ENCODE peak calls at places on chromosomes 12 and 14, in nine cellular contexts. F is uterus; D is CD8-positive, alpha-beta T cell; C is tibial artery; M is fibroblast of pulmonary artery; E is mucosa of descending colon; Z is AG10803; L is K562; U is stomach. X is an unnamed sample.

GRCh38 chr14:94548131-94548998 is 12.9 kb upstream of the SERPINA4 start:
- DNase-seq in F (no peak), D (no peak), C (no peak), M (peak), E (no peak), Z (no peak), L (no peak), U (no peak), X (no peak)

GRCh38 chr12:109053382-109054123 is 1.2 kb downstream of the USP30 start:
- DNase-seq in F (no peak), D (peak), C (no peak), M (no peak), E (no peak), Z (no peak), L (peak), U (no peak), X (no peak)

GRCh38 chr14:38357557-38357956 is 101.7 kb upstream of the CLEC14A start:
- DNase-seq in F (no peak), D (no peak), C (no peak), M (peak), E (no peak), Z (peak), L (no peak), U (no peak), X (peak)

GRCh38 chr12:105083041-105083440 is 1.2 kb downstream of the ALDH1L2 start:
- DNase-seq in F (no peak), D (no peak), C (no peak), M (no peak), E (no peak), Z (no peak), L (no peak), U (no peak), X (no peak)

GRCh38 chr12:126608607-126609175 is 1543.5 kb downstream of the AACS start:
- DNase-seq in F (no peak), D (no peak), C (no peak), M (peak), E (no peak), Z (peak), L (no peak), U (no peak), X (no peak)

GRCh38 chr12:54411398-54412241 is 7.4 kb downstream of the ITGA5 start:
- DNase-seq in F (no peak), D (no peak), C (peak), M (peak), E (no peak), Z (peak), L (peak), U (peak), X (peak)

GRCh38 chr14:57073986-57074385 is 194.7 kb downstream of the EXOC5 start:
- DNase-seq in F (no peak), D (no peak), C (no peak), M (no peak), E (no peak), Z (no peak), L (no peak), U (no peak), X (no peak)

GRCh38 chr12:67344979-67345710 is 76.0 kb downstream of the CAND1 start:
- DNase-seq in F (no peak), D (no peak), C (no peak), M (no peak), E (no peak), Z (no peak), L (no peak), U (no peak), X (no peak)

GRCh38 chr14:54252072-54252730 is 144.6 kb upstream of the CDKN3 start:
- DNase-seq in F (no peak), D (no peak), C (no peak), M (peak), E (no peak), Z (peak), L (no peak), U (no peak), X (peak)

GRCh38 chr14:44700184-44700583 is 193.1 kb upstream of the FSCB start:
- DNase-seq in F (no peak), D (no peak), C (no peak), M (peak), E (no peak), Z (no peak), L (no peak), U (no peak), X (peak)

DNA sequence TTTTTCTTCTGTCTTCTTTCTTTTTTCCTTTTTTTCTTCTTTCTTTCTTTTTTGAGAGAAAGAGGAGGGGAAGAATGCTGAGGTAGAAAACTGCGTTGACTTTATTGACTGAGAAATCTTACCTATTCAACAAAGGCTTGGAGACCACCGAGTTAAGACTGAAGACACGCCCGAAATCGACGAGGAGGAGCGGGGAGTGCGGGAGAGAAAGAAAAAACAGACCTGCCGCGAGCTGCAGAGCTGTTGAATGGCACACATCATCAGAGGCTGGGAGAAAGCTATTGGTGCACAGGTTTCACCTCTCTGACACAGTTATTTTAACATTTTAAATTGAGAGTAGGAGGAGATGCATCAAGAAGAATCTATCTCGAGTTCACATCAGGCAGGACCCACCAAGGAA is 5.1 kb downstream of the ASCL1 start:
- DNase-seq in F (no peak), D (no peak), C (no peak), M (no peak), E (no peak), Z (no peak), L (no peak), U (no peak), X (no peak)
- H3K4me3 ChIP-seq in F (no peak), D (no peak), C (no peak), M (no peak), E (no peak), Z (no peak), L (no peak), U (no peak), X (no peak)

DNA sequence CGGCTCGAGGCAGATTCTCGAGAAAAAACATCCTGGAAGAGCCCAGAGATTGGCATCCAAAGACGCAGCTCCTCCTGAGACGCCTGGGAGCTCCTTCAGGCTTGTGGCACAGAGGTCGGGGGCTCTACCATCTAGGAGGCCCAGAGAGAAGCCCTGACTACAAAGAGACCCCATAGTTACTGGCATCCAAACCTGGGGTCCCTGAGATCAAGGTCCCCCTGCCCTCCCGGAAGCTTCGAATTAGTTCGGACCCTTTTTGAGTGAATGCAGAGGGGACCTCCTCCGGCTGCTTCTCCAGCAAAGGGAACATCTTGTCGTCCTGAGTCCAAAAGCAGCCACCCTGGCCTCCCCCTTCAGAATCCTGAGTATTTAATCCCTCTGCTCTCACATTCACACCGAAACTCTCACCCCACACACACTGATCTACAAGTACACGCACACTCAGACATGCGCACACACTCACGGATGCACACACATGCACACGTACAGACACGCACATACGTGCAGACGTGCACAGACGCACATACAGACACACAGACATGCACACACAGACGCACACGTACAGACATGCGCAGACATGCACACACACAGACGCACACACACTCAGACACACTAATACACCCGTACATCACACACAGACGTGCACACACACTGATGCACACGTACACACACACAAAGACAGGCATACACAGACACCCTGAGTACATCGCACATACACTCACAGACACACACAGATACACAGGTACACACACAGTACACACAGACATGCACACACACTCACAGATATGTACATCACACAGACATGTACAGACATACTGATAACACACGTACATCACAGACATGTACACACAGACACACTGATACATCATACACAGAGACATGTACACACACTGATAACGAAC is 5.9 kb downstream of the ZNF605 start:
- DNase-seq in F (no peak), D (no peak), C (no peak), M (no peak), E (no peak), Z (no peak), L (no peak), U (no peak), X (no peak)
- H3K4me3 ChIP-seq in F (no peak), D (no peak), C (no peak), M (no peak), E (no peak), Z (no peak), L (no peak), U (no peak), X (no peak)

GRCh38 chr14:28121512-28122297 is 644.9 kb upstream of the FOXG1 start:
- DNase-seq in F (no peak), D (no peak), C (no peak), M (no peak), E (no peak), Z (no peak), L (no peak), U (no peak), X (no peak)
- H3K4me3 ChIP-seq in F (no peak), D (no peak), C (no peak), M (no peak), E (no peak), Z (no peak), L (no peak), U (no peak), X (no peak)

GRCh38 chr12:46209165-46209564 is 59.7 kb downstream of the SLC38A1 start:
- DNase-seq in F (no peak), D (no peak), C (no peak), M (peak), E (no peak), Z (peak), L (no peak), U (no peak), X (no peak)
- H3K4me3 ChIP-seq in F (no peak), D (no peak), C (no peak), M (no peak), E (no peak), Z (no peak), L (no peak), U (no peak), X (no peak)

GRCh38 chr14:102202944-102203343 is 63.2 kb downstream of the WDR20 start:
- DNase-seq in F (no peak), D (no peak), C (no peak), M (no peak), E (no peak), Z (no peak), L (no peak), U (no peak), X (no peak)

GRCh38 chr14:102201776-102202175 is 62.1 kb downstream of the WDR20 start:
- DNase-seq in F (no peak), D (no peak), C (no peak), M (no peak), E (no peak), Z (no peak), L (no peak), U (no peak), X (no peak)

GRCh38 chr14:102203382-102203781 is 63.7 kb downstream of the WDR20 start:
- DNase-seq in F (no peak), D (no peak), C (no peak), M (no peak), E (no peak), Z (no peak), L (no peak), U (no peak), X (no peak)

GRCh38 chr14:102201369-102201748 is 61.7 kb downstream of the WDR20 start:
- DNase-seq in F (no peak), D (no peak), C (no peak), M (no peak), E (no peak), Z (no peak), L (no peak), U (no peak), X (no peak)

DNA sequence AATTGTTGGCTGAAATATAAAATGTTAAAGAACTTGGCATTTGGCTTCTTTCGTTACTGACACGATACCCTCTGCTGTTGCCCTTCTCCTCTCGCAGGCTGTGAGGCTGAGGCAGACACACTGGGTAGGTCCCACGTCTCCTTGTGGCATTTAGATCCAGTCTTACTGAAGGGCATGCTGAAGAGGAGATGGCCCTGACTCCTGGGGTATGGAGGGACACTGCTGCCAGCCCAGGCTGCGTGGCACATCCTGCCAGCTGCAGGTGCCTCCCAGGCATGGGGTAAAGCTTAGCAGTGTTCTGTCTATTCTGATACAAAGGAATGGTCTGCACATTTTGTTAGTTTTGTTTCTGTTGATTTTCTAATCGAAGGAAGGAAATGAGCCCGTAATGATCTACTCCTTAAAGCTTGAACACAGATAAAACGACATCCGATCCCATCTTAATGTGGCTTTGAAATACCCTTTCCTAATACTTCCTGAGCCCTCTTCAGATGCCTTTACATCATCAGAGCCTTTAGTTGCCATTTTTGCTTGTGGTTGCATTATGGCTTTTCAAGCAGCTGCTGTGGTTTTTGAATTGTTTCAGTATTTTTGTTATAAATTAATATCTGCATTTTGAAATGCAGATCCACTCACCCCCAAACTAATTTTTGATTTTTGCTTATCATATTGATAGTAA is 61.1 kb downstream of the WDR20 start:
- DNase-seq in F (no peak), D (no peak), C (no peak), M (no peak), E (no peak), Z (peak), L (no peak), U (no peak), X (no peak)
- H3K4me3 ChIP-seq in F (no peak), D (no peak), C (no peak), M (no peak), E (no peak), Z (no peak), L (no peak), U (no peak), X (no peak)

GRCh38 chr12:86264451-86265328 is 8.5 kb upstream of the MGAT4C start:
- DNase-seq in F (no peak), D (no peak), C (no peak), M (no peak), E (peak), Z (no peak), L (no peak), U (peak), X (no peak)

GRCh38 chr12:86260183-86260582 is 4.0 kb upstream of the MGAT4C start:
- DNase-seq in F (no peak), D (no peak), C (no peak), M (no peak), E (no peak), Z (no peak), L (no peak), U (no peak), X (no peak)

GRCh38 chr12:86261142-86261541 is 5.0 kb upstream of the MGAT4C start:
- DNase-seq in F (no peak), D (no peak), C (no peak), M (peak), E (no peak), Z (no peak), L (no peak), U (no peak), X (no peak)

GRCh38 chr12:86261606-86262005 is 5.4 kb upstream of the MGAT4C start:
- DNase-seq in F (no peak), D (no peak), C (no peak), M (no peak), E (no peak), Z (no peak), L (no peak), U (no peak), X (no peak)

DNA sequence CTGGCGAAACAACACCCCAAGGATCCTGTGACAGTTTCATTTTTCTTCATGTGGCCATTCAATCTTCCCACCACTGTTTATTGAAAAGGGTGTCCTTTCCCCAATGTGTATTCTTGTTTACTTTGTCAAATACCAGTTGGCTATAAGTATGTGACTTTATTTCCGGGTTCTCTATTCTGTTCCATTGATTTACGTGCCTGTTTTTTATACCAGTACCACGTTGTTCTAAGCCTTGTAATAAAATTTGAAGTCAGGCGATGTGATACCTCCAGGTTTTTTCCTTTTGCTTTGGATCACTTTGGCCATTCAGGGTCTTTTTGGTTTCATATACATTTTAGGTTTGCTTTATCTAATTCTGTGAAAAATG is 9.1 kb upstream of the MGAT4C start:
- DNase-seq in F (no peak), D (no peak), C (no peak), M (no peak), E (no peak), Z (no peak), L (no peak), U (no peak), X (no peak)
- H3K4me3 ChIP-seq in F (no peak), D (no peak), C (peak), M (no peak), E (no peak), Z (no peak), L (no peak), U (peak), X (no peak)

DNA sequence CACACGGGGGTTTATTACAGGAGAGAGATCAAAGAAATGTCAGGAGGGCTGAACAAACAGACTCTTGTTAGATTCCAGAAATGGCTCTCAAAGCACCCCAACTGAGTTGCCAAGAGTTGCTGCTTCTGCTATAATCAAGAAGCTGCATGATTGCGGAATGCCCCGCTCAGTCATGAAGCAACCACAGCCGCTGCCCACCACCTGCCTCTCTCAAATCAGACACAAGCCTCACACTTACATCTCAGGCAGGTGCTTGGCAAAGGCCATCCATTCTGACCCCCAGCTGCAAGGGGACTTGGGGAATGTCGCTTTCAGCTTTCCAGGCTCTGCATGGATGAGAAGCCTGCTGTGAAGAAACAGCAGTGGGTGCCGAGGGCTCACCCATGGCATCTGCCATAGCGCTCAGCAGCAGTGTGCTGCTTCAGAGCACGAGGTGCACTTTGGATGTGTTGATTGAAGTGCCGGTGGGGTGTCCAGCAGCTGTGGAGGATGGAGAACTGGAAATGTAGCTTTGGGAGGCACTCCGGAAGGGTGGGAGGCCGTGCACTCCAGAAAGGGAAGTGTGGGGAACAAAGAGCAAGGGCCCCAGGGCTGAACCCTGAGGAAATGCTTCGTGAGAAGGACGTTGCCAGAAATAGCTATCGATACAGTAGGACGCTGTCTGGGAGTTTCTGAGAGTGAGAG is 37.7 kb downstream of the LRRC74A start:
- DNase-seq in F (no peak), D (no peak), C (peak), M (peak), E (peak), Z (no peak), L (no peak), U (no peak), X (no peak)
- H3K4me3 ChIP-seq in F (no peak), D (no peak), C (no peak), M (no peak), E (no peak), Z (no peak), L (no peak), U (no peak), X (no peak)

DNA sequence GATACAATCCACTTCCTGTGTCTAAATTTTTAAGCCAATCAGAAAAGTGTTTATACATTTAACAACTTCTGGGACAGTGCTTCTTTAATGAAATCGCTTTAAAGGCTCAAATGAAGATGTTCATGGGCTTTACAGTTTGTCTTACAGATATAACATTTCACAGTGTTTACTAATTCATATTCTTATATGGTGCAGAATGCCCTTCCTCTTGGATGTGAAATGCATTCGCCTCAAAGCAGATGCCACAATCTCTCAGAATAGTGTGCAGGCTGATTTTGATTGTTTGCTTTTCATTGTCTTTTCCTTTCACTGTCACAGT is 200.1 kb upstream of the FOXN3 start:
- DNase-seq in F (no peak), D (no peak), C (no peak), M (no peak), E (no peak), Z (no peak), L (no peak), U (no peak), X (no peak)
- H3K4me3 ChIP-seq in F (peak), D (peak), C (peak), M (peak), E (no peak), Z (peak), L (no peak), U (peak), X (no peak)